ENCODE peak calls at places on chromosomes 2 and 18, in ten cellular contexts. E is adrenal gland, O is cardiac muscle cell, V is H9, K is MCF 10A, M is AG04449, H is AG10803, J is left ventricle myocardium inferior, P is psoas muscle, B is fibroblast of the aortic adventitia. C is an unnamed sample.

GRCh38 chr2:165067958-165068612 is 112.8 kb upstream of the SLC38A11 start:
- DNase-seq in E (peak), B (peak), H (peak), J (peak), K (no peak), M (no peak), V (peak), P (no peak), O (peak), C (peak)

GRCh38 chr2:236916181-236916580 is 169.5 kb upstream of the COPS8 start:
- DNase-seq in M (no peak), E (no peak), K (no peak), O (no peak), B (no peak), P (no peak), V (no peak), J (no peak), H (no peak), C (no peak)

GRCh38 chr2:176285321-176285720 is 16.1 kb downstream of the MTX2 start:
- DNase-seq in E (no peak), J (no peak), V (no peak), K (no peak), M (no peak), O (no peak), B (no peak), H (peak), P (no peak), C (no peak)

GRCh38 chr2:108354171-108354570 is 23.6 kb upstream of the SULT1C4 start:
- DNase-seq in O (no peak), H (peak), V (no peak), J (no peak), B (no peak), E (no peak), M (no peak), P (no peak), K (peak), C (no peak)

GRCh38 chr18:41745166-41746049 is 209.6 kb upstream of the PIK3C3 start:
- DNase-seq in P (no peak), E (peak), B (peak), V (peak), M (no peak), K (peak), H (peak), O (peak), J (peak), C (no peak)

GRCh38 chr2:16250886-16251285 is 310.5 kb downstream of the MYCN start:
- DNase-seq in M (no peak), E (no peak), K (peak), O (no peak), B (no peak), J (no peak), P (no peak), H (no peak), V (no peak), C (no peak)

GRCh38 chr2:158723921-158724802 is 71.0 kb upstream of the DAPL1 start:
- DNase-seq in J (no peak), V (peak), K (peak), E (no peak), O (no peak), M (no peak), H (no peak), B (no peak), P (no peak), C (peak)

GRCh38 chr18:56647071-56647470 is 4.1 kb upstream of the WDR7 start:
- DNase-seq in B (no peak), O (no peak), M (no peak), J (no peak), P (no peak), K (no peak), H (no peak), E (no peak), V (no peak), C (no peak)

GRCh38 chr2:191265311-191266170 is 20.3 kb downstream of the MYO1B start:
- DNase-seq in V (no peak), P (no peak), M (peak), B (peak), K (peak), H (peak), E (no peak), J (peak), O (no peak), C (peak)

GRCh38 chr2:189835855-189836558 is 51.8 kb downstream of the PMS1 start:
- DNase-seq in P (no peak), B (peak), O (no peak), H (peak), V (no peak), M (no peak), E (no peak), K (peak), J (no peak), C (no peak)

DNA sequence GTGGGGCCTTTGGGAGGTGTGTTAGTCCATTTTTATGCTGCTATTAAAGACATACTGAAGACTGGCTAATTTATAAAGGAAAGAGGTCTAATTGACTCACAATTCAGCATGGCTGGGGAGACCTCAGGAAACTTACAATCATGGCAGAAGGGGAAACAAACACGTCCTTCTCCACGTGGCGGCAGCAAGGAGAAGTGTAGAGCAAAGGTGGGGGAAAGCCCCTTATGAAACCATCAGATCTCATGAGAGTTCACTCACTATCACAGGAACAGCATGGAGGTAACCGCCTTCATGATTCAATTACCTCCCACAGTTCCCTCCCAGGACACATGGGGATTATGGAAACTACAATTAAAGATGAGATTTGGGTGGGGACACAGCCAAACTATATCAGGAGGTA is 187.1 kb upstream of the OSR1 start:
- DNase-seq in V (no peak), B (no peak), P (no peak), J (no peak), E (no peak), M (no peak), H (no peak), K (no peak), O (no peak), C (no peak)
- TF ChIP-seq CTCF in V (peak), B (no peak), P (no peak), J (no peak), E (no peak), M (no peak), H (no peak), K (no peak), O (no peak), C (no peak)

DNA sequence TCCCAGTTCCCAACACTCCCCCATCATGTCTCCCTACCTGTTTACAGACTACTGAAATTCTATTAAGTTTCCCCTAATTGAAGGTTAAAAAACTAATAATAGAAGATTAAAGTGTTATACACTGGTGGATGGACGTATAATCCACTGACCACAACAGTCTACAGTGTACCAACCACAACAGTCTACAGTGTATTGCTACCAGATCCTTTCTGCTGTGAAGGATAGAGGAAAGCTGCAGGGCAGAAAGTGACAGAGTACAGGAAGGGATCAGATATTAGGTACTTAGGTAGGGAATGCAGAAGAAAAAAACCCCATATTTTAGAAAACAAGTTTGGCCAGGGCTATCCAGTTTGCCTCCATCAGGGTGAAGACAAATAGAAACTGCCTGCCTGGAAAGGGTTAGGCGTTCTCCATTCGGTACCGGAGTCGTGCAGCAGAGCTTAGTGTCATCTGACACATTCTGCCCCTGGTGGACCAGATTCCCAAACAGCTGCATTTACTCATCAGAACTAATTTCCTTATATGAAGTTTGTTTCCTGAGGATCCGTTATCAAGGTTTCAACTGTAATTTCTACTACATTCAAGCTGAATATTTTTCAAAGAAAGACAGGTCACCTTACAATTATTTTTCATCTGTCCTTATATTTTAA is 49.9 kb downstream of the KLF7 start:
- DNase-seq in V (no peak), E (peak), H (peak), B (peak), K (no peak), M (no peak), O (no peak), J (peak), P (no peak), C (peak)
- TF ChIP-seq CTCF in V (peak), E (peak), H (peak), B (peak), K (no peak), M (no peak), O (peak), J (peak), P (no peak), C (peak)

DNA sequence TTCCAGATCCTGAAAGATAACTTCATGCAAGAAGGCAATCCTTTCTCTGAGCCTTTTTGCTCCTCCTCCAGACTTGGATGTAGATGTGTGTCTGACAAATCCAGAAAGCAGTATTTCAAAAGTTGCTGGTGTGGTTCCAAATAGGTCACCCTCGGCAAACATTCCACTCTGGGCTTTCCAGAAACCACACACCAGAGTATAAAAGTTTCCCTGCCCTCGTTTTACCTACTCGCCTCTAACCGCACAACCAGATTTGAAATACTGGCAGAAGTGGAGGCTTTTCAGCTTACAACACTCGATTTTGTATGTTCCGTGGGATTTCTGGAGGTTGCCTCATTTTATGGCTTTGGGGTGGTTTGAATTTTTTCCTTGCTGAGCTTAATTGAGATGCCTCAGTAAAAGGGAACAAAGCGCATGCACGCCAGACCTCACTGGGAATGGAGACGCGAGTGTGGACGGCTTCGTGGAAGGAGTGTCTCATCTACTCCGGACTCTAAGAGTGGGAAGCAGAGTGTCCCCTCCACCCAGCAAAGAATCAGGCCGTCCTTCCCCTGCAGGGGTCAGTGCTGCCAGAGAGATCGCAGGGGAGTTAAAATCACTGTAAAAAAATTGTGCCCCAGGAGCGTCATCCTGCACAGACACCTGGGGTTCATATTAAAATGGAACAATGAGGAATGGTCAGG is 44.0 kb upstream of the RPL31 start:
- DNase-seq in E (peak), K (peak), V (no peak), M (peak), J (no peak), B (peak), P (no peak), O (no peak), H (peak), C (peak)
- TF ChIP-seq CTCF in E (no peak), K (no peak), V (no peak), M (no peak), J (no peak), B (peak), P (no peak), O (no peak), H (peak), C (peak)

GRCh38 chr2:234771985-234772774 is 179.6 kb upstream of the SH3BP4 start:
- DNase-seq in V (no peak), H (peak), E (no peak), P (no peak), J (no peak), O (no peak), B (peak), M (no peak), K (peak), C (no peak)
- TF ChIP-seq CTCF in V (no peak), H (no peak), E (no peak), P (no peak), J (no peak), O (no peak), B (no peak), M (no peak), K (no peak), C (no peak)

DNA sequence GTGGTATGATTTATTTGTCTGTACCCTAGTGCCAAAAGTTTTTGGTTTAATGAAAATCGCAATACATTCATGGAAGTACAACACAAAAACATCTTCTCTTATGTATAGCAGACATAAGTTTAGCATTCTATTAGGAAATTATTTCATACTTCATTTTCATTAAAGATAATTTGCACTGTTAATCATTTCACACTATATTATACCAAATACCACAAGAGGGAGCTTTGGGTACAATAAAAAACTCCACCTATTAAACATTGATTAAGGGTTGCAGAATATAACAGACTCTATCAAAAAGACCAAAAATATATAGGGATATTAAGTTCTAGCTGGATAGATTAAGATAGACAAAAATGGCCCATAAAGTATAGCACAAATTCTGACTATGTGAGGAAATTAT is 79.0 kb downstream of the SLC66A3 start:
- DNase-seq in M (no peak), H (peak), E (no peak), P (no peak), V (no peak), J (no peak), K (peak), O (no peak), B (peak), C (no peak)
- TF ChIP-seq CTCF in M (peak), H (peak), E (peak), P (peak), V (peak), J (peak), K (peak), O (peak), B (peak), C (peak)